ENCODE peak calls at places on chromosomes 6 and 20, in eight cellular contexts. T is adrenal gland; Q is smooth muscle cell of the brain vasculature; Z is IMR-90; U is GM10248; L is effector CD8-positive, alpha-beta T cell; E is T-helper 17 cell; D is progenitor cell of endocrine pancreas. K is an unnamed sample.

GRCh38 chr6:52990342-52990741 is 4.7 kb downstream of the GSTA4 start:
- DNase-seq in T (no peak), Q (no peak), Z (peak; percentile 61), U (no peak), L (no peak), E (no peak), D (no peak), K (peak; percentile 55)

GRCh38 chr6:6722195-6722594 is 133.7 kb downstream of the LY86 start:
- DNase-seq in T (no peak), Q (no peak), Z (no peak), U (no peak), L (no peak), E (no peak), D (no peak), K (no peak)

GRCh38 chr6:27388293-27389197 is at the start of gene ZNF391:
- DNase-seq in T (peak; percentile 84), Q (peak; percentile 43), Z (peak; percentile 80), U (peak; percentile 84), L (peak; percentile 26), E (peak; percentile 58), D (peak; percentile 54), K (peak; percentile 75)

GRCh38 chr6:170290306-170291128 is at the start of gene DLL1:
- DNase-seq in T (peak; percentile 63), Q (no peak), Z (peak; percentile 29), U (peak; percentile 43), L (peak; percentile 32), E (no peak), D (peak; percentile 84), K (peak; percentile 16)

GRCh38 chr20:6746901-6747609 is 20.4 kb upstream of the BMP2 start:
- DNase-seq in T (no peak), Q (no peak), Z (peak; percentile 28), U (no peak), L (no peak), E (no peak), D (no peak), K (peak; percentile 53)

GRCh38 chr20:14957416-14957815 is 620.0 kb upstream of the FLRT3 start:
- DNase-seq in T (no peak), Q (no peak), Z (no peak), U (no peak), L (no peak), E (no peak), D (no peak), K (no peak)

GRCh38 chr6:31558631-31559500 is 11.5 kb downstream of the NFKBIL1 start:
- DNase-seq in T (no peak), Q (no peak), Z (no peak), U (peak; percentile 80), L (peak; percentile 21), E (peak; percentile 32), D (no peak), K (peak; percentile 52)

GRCh38 chr6:119628691-119629621 is 279.4 kb upstream of the MAN1A1 start:
- DNase-seq in T (no peak), Q (no peak), Z (no peak), U (no peak), L (no peak), E (no peak), D (no peak), K (no peak)

GRCh38 chr6:4113623-4114022 is 21.8 kb downstream of the ECI2 start:
- DNase-seq in T (no peak), Q (no peak), Z (peak; percentile 12), U (no peak), L (no peak), E (no peak), D (no peak), K (no peak)

GRCh38 chr6:46954819-46955520 is 33.2 kb upstream of the ADGRF5 start:
- DNase-seq in T (peak; percentile 18), Q (no peak), Z (no peak), U (no peak), L (no peak), E (no peak), D (no peak), K (peak; percentile 59)

GRCh38 chr6:39387785-39388184 is 65.3 kb upstream of the KCNK16 start:
- DNase-seq in T (no peak), Q (no peak), Z (no peak), U (no peak), L (no peak), E (no peak), D (no peak), K (peak; percentile 13)

GRCh38 chr20:10550204-10551118 is 115.4 kb downstream of the SLX4IP start:
- DNase-seq in T (no peak), Q (no peak), Z (no peak), U (no peak), L (no peak), E (no peak), D (no peak), K (no peak)

GRCh38 chr6:22880686-22881433 is 311.5 kb downstream of the HDGFL1 start:
- DNase-seq in T (no peak), Q (peak; percentile 65), Z (peak; percentile 99), U (no peak), L (no peak), E (no peak), D (no peak), K (peak; percentile 84)

GRCh38 chr20:25282034-25282781 is 34.3 kb downstream of the PYGB start:
- DNase-seq in T (peak; percentile 5), Q (no peak), Z (no peak), U (no peak), L (no peak), E (no peak), D (no peak), K (no peak)

GRCh38 chr6:50381106-50381415 is 331.3 kb upstream of the DEFB112 start:
- DNase-seq in T (no peak), Q (no peak), Z (no peak), U (no peak), L (no peak), E (no peak), D (no peak), K (peak; percentile 19)

GRCh38 chr20:53655909-53656652 is 62.4 kb upstream of the ZNF217 start:
- DNase-seq in T (no peak), Q (no peak), Z (peak; percentile 65), U (peak; percentile 18), L (no peak), E (no peak), D (no peak), K (no peak)

GRCh38 chr6:136289579-136290405 is at the start of gene BCLAF1:
- DNase-seq in T (peak; percentile 99), Q (peak; percentile 99), Z (peak; percentile 99), U (peak; percentile 96), L (peak; percentile 99), E (peak; percentile 99), D (peak; percentile 98), K (peak; percentile 98)

GRCh38 chr6:130520235-130520634 is 154.4 kb downstream of the TMEM200A start:
- DNase-seq in T (no peak), Q (no peak), Z (peak; percentile 38), U (no peak), L (no peak), E (no peak), D (no peak), K (no peak)

GRCh38 chr6:112831022-112831421 is 483.9 kb downstream of the RFPL4B start:
- DNase-seq in T (no peak), Q (no peak), Z (peak; percentile 18), U (no peak), L (no peak), E (no peak), D (no peak), K (no peak)

GRCh38 chr20:38123021-38123587 is 42.0 kb downstream of the TGM2 start:
- DNase-seq in T (peak; percentile 60), Q (no peak), Z (peak; percentile 78), U (no peak), L (no peak), E (no peak), D (peak; percentile 7), K (no peak)

GRCh38 chr6:92586236-92586977 is 833.0 kb downstream of the EPHA7 start:
- DNase-seq in T (no peak), Q (no peak), Z (no peak), U (no peak), L (no peak), E (no peak), D (no peak), K (no peak)

GRCh38 chr6:90458353-90459224 is 128.3 kb downstream of the MAP3K7 start:
- DNase-seq in T (no peak), Q (no peak), Z (no peak), U (no peak), L (no peak), E (no peak), D (no peak), K (peak; percentile 57)

GRCh38 chr20:47576516-47577033 is 74.9 kb downstream of the NCOA3 start:
- DNase-seq in T (peak; percentile 67), Q (peak; percentile 62), Z (peak; percentile 90), U (peak; percentile 70), L (no peak), E (no peak), D (peak; percentile 15), K (peak; percentile 87)

GRCh38 chr6:81241717-81242116 is 510.8 kb downstream of the TENT5A start:
- DNase-seq in T (no peak), Q (no peak), Z (peak; percentile 49), U (no peak), L (no peak), E (no peak), D (no peak), K (peak; percentile 45)

GRCh38 chr20:50824137-50824536 is 29.3 kb downstream of the BCAS4 start:
- DNase-seq in T (peak; percentile 62), Q (no peak), Z (peak; percentile 86), U (no peak), L (no peak), E (no peak), D (no peak), K (peak; percentile 89)

GRCh38 chr6:132213732-132214131 is 187.5 kb downstream of the MOXD1 start:
- DNase-seq in T (no peak), Q (no peak), Z (no peak), U (no peak), L (no peak), E (no peak), D (no peak), K (no peak)

GRCh38 chr20:4045741-4046140 is 30.4 kb upstream of the RNF24 start:
- DNase-seq in T (no peak), Q (no peak), Z (peak; percentile 69), U (no peak), L (no peak), E (no peak), D (no peak), K (no peak)

GRCh38 chr6:16909599-16910360 is 148.5 kb upstream of the ATXN1 start:
- DNase-seq in T (no peak), Q (no peak), Z (peak; percentile 91), U (no peak), L (no peak), E (no peak), D (no peak), K (peak; percentile 16)

GRCh38 chr6:131979515-131980337 is 28.6 kb upstream of the CCN2 start:
- DNase-seq in T (no peak), Q (peak; percentile 81), Z (peak; percentile 97), U (no peak), L (no peak), E (no peak), D (no peak), K (peak; percentile 82)

GRCh38 chr6:112620832-112621569 is 273.9 kb downstream of the RFPL4B start:
- DNase-seq in T (no peak), Q (no peak), Z (peak; percentile 79), U (no peak), L (no peak), E (no peak), D (no peak), K (peak; percentile 27)

GRCh38 chr20:53949319-53949839 is 121.0 kb downstream of the BCAS1 start:
- DNase-seq in T (no peak), Q (no peak), Z (peak; percentile 94), U (peak; percentile 51), L (peak; percentile 48), E (peak; percentile 59), D (no peak), K (peak; percentile 72)

GRCh38 chr6:169701218-169701952 is 444 bp downstream of the WDR27 start:
- DNase-seq in T (no peak), Q (no peak), Z (no peak), U (no peak), L (no peak), E (no peak), D (no peak), K (no peak)

GRCh38 chr6:37438912-37439311 is 5.9 kb downstream of the CMTR1 start:
- DNase-seq in T (no peak), Q (no peak), Z (peak; percentile 41), U (no peak), L (no peak), E (no peak), D (no peak), K (no peak)

K was measured in MCF 10A.